ENCODE peak calls at places on chromosomes 6 and 20, in four cellular contexts. Z is lower leg skin, F is GM12878, S is upper lobe of left lung. J is an unnamed sample.
A peak's percentile ranks its signal among the peaks of the same experiment; 100 is the strongest.

GRCh38 chr6:51495016-51495805 is 592.2 kb downstream of the PKHD1 start:
- DNase-seq in F (no peak), S (no peak), Z (no peak), J (no peak)

GRCh38 chr20:38209054-38209675 is 44.1 kb upstream of the TGM2 start:
- DNase-seq in Z (no peak), F (no peak), S (no peak), J (no peak)

GRCh38 chr6:36914227-36914794 is 28.6 kb downstream of the C6orf89 start:
- DNase-seq in S (peak; percentile 58), F (no peak), Z (peak; percentile 33), J (peak; percentile 56)

GRCh38 chr6:114327074-114327473 is 15.7 kb downstream of the HS3ST5 start:
- DNase-seq in S (no peak), Z (no peak), F (no peak), J (no peak)

GRCh38 chr6:169172435-169172834 is 81.2 kb downstream of the THBS2 start:
- DNase-seq in S (no peak), Z (no peak), F (no peak), J (peak; percentile 55)

GRCh38 chr20:20498081-20498861 is 130.4 kb downstream of the INSM1 start:
- DNase-seq in F (no peak), S (no peak), Z (no peak), J (peak; percentile 82)

GRCh38 chr20:5862703-5863039 is 87.7 kb downstream of the TRMT6 start:
- DNase-seq in F (no peak), S (no peak), Z (no peak), J (no peak)

GRCh38 chr6:41757268-41757667 is 10.1 kb upstream of the PGC start:
- DNase-seq in Z (no peak), S (no peak), F (no peak), J (no peak)

GRCh38 chr20:4493386-4493785 is 228.3 kb upstream of the PRND start:
- DNase-seq in Z (no peak), S (no peak), F (no peak), J (no peak)

GRCh38 chr6:43865086-43865485 is 95.1 kb downstream of the VEGFA start:
- DNase-seq in S (no peak), Z (no peak), F (no peak), J (no peak)

GRCh38 chr6:125597411-125598253 is 151.8 kb upstream of the HEY2 start:
- DNase-seq in S (peak; percentile 83), F (no peak), Z (no peak), J (no peak)

GRCh38 chr6:109456710-109457595 is 1.4 kb upstream of the MICAL1 start:
- DNase-seq in Z (peak; percentile 77), F (no peak), S (peak; percentile 83), J (peak; percentile 31)

GRCh38 chr6:40556881-40557280 is 30.3 kb downstream of the LRFN2 start:
- DNase-seq in S (no peak), F (no peak), Z (no peak), J (no peak)

GRCh38 chr6:140858381-140858971 is 1274.2 kb upstream of the GJE1 start:
- DNase-seq in F (no peak), Z (no peak), S (no peak), J (peak; percentile 52)

GRCh38 chr20:50264534-50265145 is 74.0 kb downstream of the CEBPB start:
- DNase-seq in Z (no peak), F (no peak), S (no peak), J (no peak)

GRCh38 chr20:50265245-50265946 is 74.8 kb downstream of the CEBPB start:
- DNase-seq in Z (no peak), F (no peak), S (no peak), J (no peak)

GRCh38 chr20:50267041-50267865 is 76.6 kb downstream of the CEBPB start:
- DNase-seq in S (peak; percentile 89), F (no peak), Z (peak; percentile 84), J (peak; percentile 36)

GRCh38 chr20:50267866-50268219 is 77.2 kb downstream of the CEBPB start:
- DNase-seq in S (no peak), Z (no peak), F (no peak), J (no peak)

GRCh38 chr20:50266293-50267040 is 75.8 kb downstream of the CEBPB start:
- DNase-seq in Z (no peak), F (no peak), S (no peak), J (no peak)
- TF ChIP-seq POLR2A in Z (no peak), F (no peak), S (no peak), J (no peak)

GRCh38 chr20:2507875-2508630 is 662 bp downstream of the ZNF343 start:
- DNase-seq in S (no peak), F (no peak), Z (no peak), J (peak; percentile 47)

GRCh38 chr20:2509794-2510193 is 1.1 kb upstream of the ZNF343 start:
- DNase-seq in S (no peak), F (no peak), Z (no peak), J (no peak)

GRCh38 chr20:2509468-2509781 is 710 bp upstream of the ZNF343 start:
- DNase-seq in F (no peak), S (no peak), Z (no peak), J (no peak)

GRCh38 chr20:2507464-2507863 is 1.3 kb downstream of the ZNF343 start:
- DNase-seq in Z (no peak), S (no peak), F (no peak), J (peak; percentile 28)

GRCh38 chr20:2508631-2509467 is at the start of gene ZNF343:
- DNase-seq in F (peak; percentile 58), Z (peak; percentile 78), S (peak; percentile 81), J (peak; percentile 77)
- TF ChIP-seq POLR2A in F (peak; percentile 82), Z (no peak), S (peak; percentile 13), J (no peak)

DNA sequence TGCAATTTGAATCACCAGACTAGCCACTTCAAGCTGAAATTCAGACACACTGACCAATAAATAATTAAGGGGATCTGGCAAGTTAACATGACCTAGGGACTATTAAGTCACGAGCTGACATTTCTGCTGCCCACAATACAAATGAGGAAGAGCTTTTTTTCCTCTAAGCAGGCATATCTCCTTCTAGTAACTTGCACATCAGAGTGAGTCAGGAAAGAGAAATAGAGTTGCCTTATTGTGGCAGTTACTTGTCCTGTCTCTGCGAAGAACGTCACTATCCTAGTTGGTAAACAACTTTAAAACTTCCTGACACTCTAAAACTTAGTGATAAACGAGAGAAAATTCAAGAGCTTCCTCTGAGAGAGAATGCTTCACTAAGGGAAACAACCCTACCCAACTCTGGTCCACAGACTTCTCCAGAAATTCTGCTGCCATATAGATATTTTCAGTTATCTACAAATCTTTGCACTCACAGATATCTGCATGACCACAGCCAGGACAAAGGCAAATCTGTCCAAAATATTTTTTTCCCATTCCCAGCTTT is 4.2 kb downstream of the PLA2G7 start:
- DNase-seq in F (no peak), S (no peak), Z (no peak), J (no peak)
- TF ChIP-seq POLR2A in F (no peak), S (no peak), Z (no peak), J (no peak)

DNA sequence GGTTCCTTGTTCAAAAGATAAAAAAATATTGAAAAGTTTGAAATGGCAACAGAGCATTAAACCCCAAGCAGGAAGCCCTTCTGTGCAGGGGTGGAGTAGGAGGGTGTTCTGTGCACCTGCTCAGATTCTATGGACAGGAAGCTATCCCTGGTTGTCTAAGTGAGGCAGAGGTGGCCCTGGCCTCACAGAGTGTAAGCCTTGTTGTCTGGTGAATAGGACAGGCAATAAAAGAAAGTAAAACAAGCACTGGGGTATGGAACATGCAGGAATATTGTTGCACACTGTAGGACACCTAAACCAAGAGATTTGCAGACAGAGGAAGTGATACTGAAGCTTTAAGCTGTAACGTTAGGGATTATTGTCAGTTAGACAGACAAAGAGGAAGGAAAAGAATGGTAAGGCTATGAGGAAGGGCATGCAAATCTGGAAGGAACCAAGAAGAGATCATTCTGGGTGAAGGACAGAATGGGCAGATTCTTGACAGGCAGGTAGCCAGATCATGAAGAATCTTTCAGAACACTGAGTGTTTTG is 66.8 kb downstream of the TBC1D7 start:
- DNase-seq in Z (no peak), S (no peak), F (peak; percentile 80), J (no peak)
- TF ChIP-seq POLR2A in Z (no peak), S (no peak), F (peak; percentile 7), J (no peak)

GRCh38 chr6:28380381-28380780 is 19.2 kb downstream of the ZSCAN12 start:
- DNase-seq in S (no peak), Z (no peak), F (no peak), J (no peak)

GRCh38 chr6:28377879-28378278 is 21.7 kb downstream of the ZSCAN12 start:
- DNase-seq in Z (no peak), F (no peak), S (no peak), J (no peak)

GRCh38 chr6:28384143-28384533 is 15.4 kb downstream of the ZSCAN12 start:
- DNase-seq in F (no peak), S (no peak), Z (no peak), J (no peak)

GRCh38 chr6:28378644-28379043 is 20.9 kb downstream of the ZSCAN12 start:
- DNase-seq in S (no peak), F (no peak), Z (no peak), J (no peak)

DNA sequence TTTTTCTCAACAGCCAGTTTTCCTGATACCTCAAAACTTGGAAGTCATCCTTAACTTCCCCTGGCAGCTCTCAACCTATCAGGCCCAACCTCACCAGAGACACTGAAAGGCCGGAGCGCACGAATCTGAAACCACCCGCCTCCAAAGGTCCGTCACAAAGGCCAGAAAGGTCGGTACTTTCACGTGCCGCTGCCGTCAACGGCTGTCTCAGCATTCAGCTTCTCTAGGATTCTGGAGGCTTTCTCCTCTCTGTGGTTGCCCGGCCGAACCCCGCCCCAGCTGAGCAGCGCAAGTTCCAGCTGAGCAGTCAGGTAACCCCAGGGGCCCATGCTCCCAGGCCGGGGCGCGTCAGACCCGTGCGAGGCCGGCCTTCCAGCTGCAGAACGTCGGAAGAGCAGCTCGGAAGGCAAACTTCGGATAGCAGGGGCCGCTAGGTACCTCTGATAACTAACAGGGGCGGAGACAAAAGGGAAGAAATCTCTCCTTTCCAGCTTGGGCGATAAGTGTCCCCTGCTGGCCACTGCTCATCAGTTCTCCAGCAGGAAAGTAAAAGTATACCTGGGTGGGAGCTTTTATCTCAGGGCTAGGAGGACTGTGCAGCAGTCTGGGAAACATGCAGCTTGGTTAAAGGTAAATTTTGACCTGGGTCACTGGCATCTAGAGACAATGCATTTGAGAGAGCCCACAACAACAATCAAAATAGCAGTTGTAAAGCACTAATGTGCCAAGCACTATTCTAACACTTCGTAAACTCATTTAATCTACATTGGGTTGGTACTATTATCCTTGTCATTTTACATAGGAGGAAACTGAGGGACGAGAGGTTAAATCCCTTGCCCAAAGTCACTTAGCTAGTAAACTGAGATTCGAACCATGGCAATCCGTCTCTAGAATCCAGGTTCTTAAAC is 16.1 kb downstream of the ZSCAN12 start:
- DNase-seq in Z (peak; percentile 77), S (peak; percentile 94), F (no peak), J (peak; percentile 93)
- TF ChIP-seq POLR2A in Z (no peak), S (no peak), F (peak; percentile 66), J (peak; percentile 77)